ENCODE peak calls at places on chromosomes 11 and 22, in seven cellular contexts. K is naive thymus-derived CD4-positive, alpha-beta T cell; Y is Karpas-422; F is sigmoid colon; Q is body of pancreas; J is A549; C is mammary epithelial cell. B is an unnamed sample.

GRCh38 chr22:21726650-21727049 is 8.9 kb downstream of the YPEL1 start:
- DNase-seq in K (no peak), Y (peak; percentile 84), F (no peak), Q (peak; percentile 60), J (peak; percentile 20), C (no peak), B (peak; percentile 57)

GRCh38 chr11:24781288-24781687 is 284.4 kb downstream of the LUZP2 start:
- DNase-seq in K (no peak), Y (no peak), F (no peak), Q (no peak), J (no peak), C (no peak), B (no peak)

GRCh38 chr11:75916882-75917281 is 101.9 kb downstream of the UVRAG start:
- DNase-seq in K (no peak), Y (no peak), F (no peak), Q (no peak), J (no peak), C (no peak), B (no peak)

GRCh38 chr11:908273-908672 is 2.3 kb downstream of the CHID1 start:
- DNase-seq in K (no peak), Y (no peak), F (no peak), Q (no peak), J (no peak), C (peak; percentile 21), B (no peak)

GRCh38 chr22:23673826-23674690 is 16.8 kb upstream of the RGL4 start:
- DNase-seq in K (no peak), Y (no peak), F (peak; percentile 49), Q (no peak), J (no peak), C (no peak), B (no peak)

GRCh38 chr22:27801197-27801615 is 350 bp downstream of the MN1 start:
- DNase-seq in K (peak; percentile 43), Y (no peak), F (no peak), Q (peak; percentile 48), J (peak; percentile 3), C (peak; percentile 52), B (peak; percentile 11)

GRCh38 chr22:31530816-31531180 is 34.5 kb downstream of the SFI1 start:
- DNase-seq in K (no peak), Y (no peak), F (no peak), Q (no peak), J (no peak), C (no peak), B (no peak)

GRCh38 chr11:32829157-32829679 is 509 bp upstream of the PRRG4 start:
- DNase-seq in K (no peak), Y (no peak), F (no peak), Q (no peak), J (no peak), C (peak; percentile 38), B (no peak)

GRCh38 chr11:107203656-107204055 is 185.4 kb upstream of the GUCY1A2 start:
- DNase-seq in K (no peak), Y (no peak), F (no peak), Q (no peak), J (no peak), C (peak; percentile 6), B (no peak)

GRCh38 chr11:61152816-61153592 is 8.2 kb downstream of the VPS37C start:
- DNase-seq in K (no peak), Y (no peak), F (peak; percentile 56), Q (no peak), J (no peak), C (peak; percentile 79), B (no peak)

GRCh38 chr11:69840371-69841169 is 21.4 kb upstream of the FGF3 start:
- DNase-seq in K (no peak), Y (no peak), F (no peak), Q (peak; percentile 55), J (no peak), C (peak; percentile 55), B (no peak)

GRCh38 chr11:16097543-16097942 is 258.8 kb downstream of the SOX6 start:
- DNase-seq in K (no peak), Y (no peak), F (no peak), Q (peak; percentile 19), J (no peak), C (peak; percentile 90), B (peak; percentile 15)

GRCh38 chr11:69934861-69935494 is 115.8 kb upstream of the FGF3 start:
- DNase-seq in K (no peak), Y (no peak), F (peak; percentile 58), Q (no peak), J (peak; percentile 35), C (no peak), B (no peak)

GRCh38 chr11:106077609-106078517 is at the start of gene AASDHPPT:
- DNase-seq in K (no peak), Y (peak; percentile 84), F (no peak), Q (peak; percentile 58), J (peak; percentile 1), C (peak; percentile 55), B (peak; percentile 39)

GRCh38 chr11:15836801-15837200 is 519.5 kb downstream of the SOX6 start:
- DNase-seq in K (no peak), Y (no peak), F (no peak), Q (no peak), J (no peak), C (no peak), B (no peak)

GRCh38 chr11:2837096-2837601 is 48.4 kb downstream of the CDKN1C start:
- DNase-seq in K (no peak), Y (no peak), F (peak; percentile 93), Q (peak; percentile 60), J (peak; percentile 28), C (no peak), B (no peak)

GRCh38 chr22:45319319-45319675 is 9.6 kb downstream of the FAM118A start:
- DNase-seq in K (no peak), Y (no peak), F (peak; percentile 85), Q (no peak), J (no peak), C (no peak), B (no peak)

GRCh38 chr11:124865902-124866851 is 945 bp downstream of the ROBO3 start:
- DNase-seq in K (peak; percentile 31), Y (no peak), F (peak; percentile 66), Q (peak; percentile 59), J (peak; percentile 64), C (no peak), B (peak; percentile 73)

GRCh38 chr22:50698546-50698945 is 25.9 kb downstream of the SHANK3 start:
- DNase-seq in K (no peak), Y (no peak), F (peak; percentile 60), Q (peak; percentile 3), J (no peak), C (no peak), B (no peak)

GRCh38 chr22:23786261-23786710 is 480 bp upstream of the SMARCB1 start:
- DNase-seq in K (peak; percentile 44), Y (no peak), F (no peak), Q (no peak), J (no peak), C (no peak), B (no peak)

GRCh38 chr11:5767056-5767455 is 13.0 kb downstream of the OR52N4 start:
- DNase-seq in K (no peak), Y (no peak), F (no peak), Q (no peak), J (no peak), C (no peak), B (no peak)

GRCh38 chr11:134480129-134480652 is 68.1 kb upstream of the B3GAT1 start:
- DNase-seq in K (no peak), Y (no peak), F (no peak), Q (no peak), J (no peak), C (no peak), B (no peak)

GRCh38 chr11:134482128-134482527 is 70.1 kb upstream of the B3GAT1 start:
- DNase-seq in K (no peak), Y (no peak), F (no peak), Q (no peak), J (no peak), C (no peak), B (no peak)

GRCh38 chr11:134482865-134483264 is 70.8 kb upstream of the B3GAT1 start:
- DNase-seq in K (no peak), Y (no peak), F (no peak), Q (no peak), J (no peak), C (no peak), B (no peak)

GRCh38 chr11:134479206-134479955 is 67.3 kb upstream of the B3GAT1 start:
- DNase-seq in K (no peak), Y (no peak), F (no peak), Q (no peak), J (no peak), C (no peak), B (no peak)

DNA sequence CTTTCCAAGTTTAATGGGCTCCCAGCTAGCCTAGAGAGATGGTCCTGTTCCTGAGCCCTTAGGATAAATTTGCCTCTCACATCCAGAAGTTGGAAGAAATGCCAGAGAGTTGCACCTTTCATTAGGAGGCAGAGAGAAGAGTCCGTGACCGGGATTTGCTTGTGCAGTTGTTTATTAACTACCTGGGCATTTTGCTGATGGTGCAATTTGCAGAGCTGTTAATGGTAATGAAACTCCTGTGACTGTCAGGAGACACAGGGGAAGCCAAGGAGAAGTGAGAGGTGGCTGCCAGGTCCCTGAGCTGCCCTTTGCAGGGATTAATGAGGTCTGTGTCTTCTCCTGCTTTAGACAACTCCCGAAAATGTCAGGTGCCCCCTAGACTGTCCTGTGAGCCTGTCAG is 69.1 kb upstream of the B3GAT1 start:
- DNase-seq in K (no peak), Y (no peak), F (no peak), Q (no peak), J (no peak), C (no peak), B (no peak)
- H3K9me3 ChIP-seq in K (no peaks in the 10 kb centered on the region), Y (no peaks in the 10 kb centered on the region), F (no peaks in the 10 kb centered on the region), Q (no peaks in the 10 kb centered on the region), J (no peaks in the 10 kb centered on the region), C (peaks cover 13% of the 10 kb centered on the region), B (no peaks in the 10 kb centered on the region)

GRCh38 chr22:17476838-17477237 is 86.5 kb upstream of the SLC25A18 start:
- DNase-seq in K (no peak), Y (no peak), F (no peak), Q (no peak), J (no peak), C (peak; percentile 5), B (no peak)
- H3K4me3 ChIP-seq in K (no peak overlapping the region), Y (no peak overlapping the region), F (no peak overlapping the region), Q (no peak overlapping the region), J (no peak overlapping the region), C (no peak overlapping the region), B (no peak overlapping the region)

GRCh38 chr22:41353862-41354575 is 27.7 kb upstream of the TEF start:
- DNase-seq in K (no peak), Y (no peak), F (no peak), Q (no peak), J (no peak), C (no peak), B (no peak)

GRCh38 chr22:41348964-41349484 is 32.7 kb upstream of the TEF start:
- DNase-seq in K (no peak), Y (no peak), F (no peak), Q (no peak), J (no peak), C (no peak), B (no peak)

GRCh38 chr22:41352058-41352457 is 29.7 kb upstream of the TEF start:
- DNase-seq in K (no peak), Y (no peak), F (peak; percentile 65), Q (no peak), J (peak; percentile 38), C (peak; percentile 50), B (no peak)

GRCh38 chr22:41350087-41350486 is 31.7 kb upstream of the TEF start:
- DNase-seq in K (no peak), Y (no peak), F (no peak), Q (no peak), J (no peak), C (no peak), B (no peak)

GRCh38 chr22:41351011-41351410 is 30.7 kb upstream of the TEF start:
- DNase-seq in K (no peak), Y (no peak), F (no peak), Q (no peak), J (no peak), C (no peak), B (no peak)
- H3K4me1 ChIP-seq in K (no peaks in the 10 kb centered on the region), Y (no peaks in the 10 kb centered on the region), F (no peaks in the 10 kb centered on the region), Q (no peaks in the 10 kb centered on the region), J (peaks cover 15% of the 10 kb centered on the region), C (peaks cover 5% of the 10 kb centered on the region), B (no peaks in the 10 kb centered on the region)

GRCh38 chr11:68503792-68504191 is 43.2 kb downstream of the PPP6R3 start:
- DNase-seq in K (no peak), Y (no peak), F (no peak), Q (no peak), J (no peak), C (no peak), B (no peak)
- H3K9me3 ChIP-seq in K (no peaks in the 10 kb centered on the region), Y (no peaks in the 10 kb centered on the region), F (no peaks in the 10 kb centered on the region), Q (no peaks in the 10 kb centered on the region), J (no peaks in the 10 kb centered on the region), C (no peaks in the 10 kb centered on the region), B (no peaks in the 10 kb centered on the region)

B was measured in HAP-1.